ENCODE peak calls at places on chromosomes 6 and 20, in nine cellular contexts. E is globus pallidus, V is brain microvascular endothelial cell, R is aorta, S is HuH-7.5, Y is GM23248, P is left cardiac atrium, X is memory B cell, J is H1. Q is an unnamed sample.

GRCh38 chr20:33893314-33893713 is 82.2 kb downstream of the CHMP4B start:
- DNase-seq in E (no peak), V (peak), R (no peak), S (no peak), Y (peak), P (no peak), X (no peak), J (no peak), Q (no peak)

GRCh38 chr6:30955367-30956042 is 14.7 kb downstream of the MUCL3 start:
- DNase-seq in E (peak), V (peak), R (peak), S (no peak), Y (peak), P (peak), X (peak), J (peak), Q (peak)

GRCh38 chr6:53928641-53929339 is 134.0 kb downstream of the LRRC1 start:
- DNase-seq in E (no peak), V (no peak), R (no peak), S (no peak), Y (no peak), P (no peak), X (no peak), J (no peak), Q (no peak)

GRCh38 chr6:84882768-84883766 is 118.7 kb upstream of the TBX18 start:
- DNase-seq in E (no peak), V (peak), R (no peak), S (no peak), Y (peak), P (no peak), X (no peak), J (no peak), Q (no peak)

GRCh38 chr6:42428326-42429041 is 23.2 kb downstream of the TRERF1 start:
- DNase-seq in E (no peak), V (no peak), R (peak), S (no peak), Y (peak), P (peak), X (peak), J (no peak), Q (peak)

GRCh38 chr6:156883497-156884252 is 106.5 kb downstream of the ARID1B start:
- DNase-seq in E (no peak), V (no peak), R (no peak), S (no peak), Y (peak), P (no peak), X (peak), J (no peak), Q (peak)

GRCh38 chr6:37141291-37142046 is 28.5 kb upstream of the PIM1 start:
- DNase-seq in E (no peak), V (peak), R (no peak), S (no peak), Y (peak), P (no peak), X (no peak), J (peak), Q (peak)

GRCh38 chr6:157023958-157024357 is 246.8 kb downstream of the ARID1B start:
- DNase-seq in E (no peak), V (peak), R (no peak), S (no peak), Y (peak), P (no peak), X (no peak), J (no peak), Q (no peak)

GRCh38 chr6:106149472-106150069 is 63.4 kb downstream of the PRDM1 start:
- DNase-seq in E (no peak), V (no peak), R (no peak), S (no peak), Y (no peak), P (no peak), X (no peak), J (no peak), Q (no peak)

GRCh38 chr20:33515569-33516216 is 25.8 kb downstream of the CBFA2T2 start:
- DNase-seq in E (no peak), V (no peak), R (no peak), S (no peak), Y (no peak), P (no peak), X (no peak), J (no peak), Q (no peak)

GRCh38 chr20:52683761-52684160 is 288.4 kb upstream of the TSHZ2 start:
- DNase-seq in E (no peak), V (no peak), R (no peak), S (no peak), Y (no peak), P (no peak), X (no peak), J (no peak), Q (no peak)

GRCh38 chr20:10454135-10454750 is 19.1 kb downstream of the SLX4IP start:
- DNase-seq in E (no peak), V (no peak), R (no peak), S (no peak), Y (no peak), P (no peak), X (no peak), J (no peak), Q (no peak)

GRCh38 chr20:23334111-23334510 is 16.5 kb upstream of the NXT1 start:
- DNase-seq in E (no peak), V (no peak), R (no peak), S (no peak), Y (no peak), P (no peak), X (no peak), J (no peak), Q (no peak)